ENCODE peak calls at places on chromosomes 4 and X, in seven cellular contexts. K is mesenchymal stem cell, X is IMR-90, G is H9, S is mesendoderm, T is neuronal stem cell, Z is H1. V is an unnamed sample.

GRCh38 chrX:70508296-70508911 is 63.8 kb downstream of the DLG3 start:
- DNase-seq in K (peak; percentile 1), X (peak; percentile 8), G (peak; percentile 33), S (peak; percentile 76), T (no peak), Z (no peak), V (no peak)

GRCh38 chrX:71923516-71923915 is 12.9 kb downstream of the NHSL2 start:
- DNase-seq in K (peak; percentile 25), X (no peak), G (no peak), S (no peak), T (no peak), Z (no peak), V (no peak)

GRCh38 chr4:128957459-128957858 is 135.9 kb downstream of the SCLT1 start:
- DNase-seq in K (no peak), X (no peak), G (no peak), S (no peak), T (no peak), Z (no peak), V (no peak)

GRCh38 chr4:73019462-73020047 is 50.0 kb downstream of the COX18 start:
- DNase-seq in K (peak; percentile 49), X (peak; percentile 47), G (no peak), S (peak; percentile 36), T (peak; percentile 23), Z (no peak), V (peak; percentile 20)

GRCh38 chr4:123618606-123619005 is 222.0 kb downstream of the SPRY1 start:
- DNase-seq in K (no peak), X (no peak), G (no peak), S (no peak), T (no peak), Z (no peak), V (peak; percentile 1)

GRCh38 chr4:53015681-53016080 is 153.6 kb downstream of the RASL11B start:
- DNase-seq in K (peak; percentile 73), X (peak; percentile 81), G (peak; percentile 37), S (peak; percentile 53), T (peak; percentile 48), Z (no peak), V (peak; percentile 60)

GRCh38 chr4:81632581-81633247 is 161.0 kb upstream of the RASGEF1B start:
- DNase-seq in K (no peak), X (no peak), G (no peak), S (no peak), T (no peak), Z (no peak), V (no peak)

GRCh38 chrX:132483523-132483922 is 5.3 kb downstream of the MBNL3 start:
- DNase-seq in K (no peak), X (no peak), G (no peak), S (no peak), T (no peak), Z (no peak), V (no peak)

GRCh38 chr4:177339794-177340374 is 30.2 kb downstream of the NEIL3 start:
- DNase-seq in K (peak; percentile 66), X (peak; percentile 51), G (no peak), S (peak; percentile 36), T (no peak), Z (no peak), V (peak; percentile 36)

GRCh38 chr4:127540497-127541026 is 92.2 kb upstream of the INTU start:
- DNase-seq in K (no peak), X (no peak), G (no peak), S (no peak), T (no peak), Z (no peak), V (no peak)

GRCh38 chrX:23643020-23643419 is 24.3 kb upstream of the PRDX4 start:
- DNase-seq in K (no peak), X (no peak), G (no peak), S (peak; percentile 46), T (no peak), Z (no peak), V (no peak)

GRCh38 chrX:153598541-153599191 is at the start of gene CCNQ:
- DNase-seq in K (peak; percentile 38), X (peak; percentile 10), G (peak; percentile 33), S (peak; percentile 15), T (no peak), Z (peak; percentile 53), V (peak; percentile 63)

GRCh38 chrX:54182194-54182863 is 725 bp downstream of the FAM120C start:
- DNase-seq in K (peak; percentile 43), X (no peak), G (peak; percentile 43), S (peak; percentile 60), T (peak; percentile 8), Z (peak; percentile 53), V (peak; percentile 41)

GRCh38 chr4:170949084-170949483 is 859.3 kb upstream of the AADAT start:
- DNase-seq in K (no peak), X (no peak), G (no peak), S (no peak), T (no peak), Z (no peak), V (no peak)

GRCh38 chr4:108690738-108691137 is 40.3 kb downstream of the OSTC start:
- DNase-seq in K (peak; percentile 54), X (no peak), G (no peak), S (no peak), T (no peak), Z (no peak), V (peak; percentile 47)

GRCh38 chr4:175412161-175412560 is 399.9 kb downstream of the GPM6A start:
- DNase-seq in K (no peak), X (peak; percentile 64), G (no peak), S (no peak), T (no peak), Z (no peak), V (no peak)

GRCh38 chrX:154486052-154486395 is 391 bp downstream of the UBL4A start:
- DNase-seq in K (no peak), X (no peak), G (no peak), S (peak; percentile 6), T (no peak), Z (peak; percentile 53), V (no peak)

GRCh38 chr4:139540637-139541036 is 15.4 kb downstream of the SETD7 start:
- DNase-seq in K (no peak), X (no peak), G (no peak), S (no peak), T (no peak), Z (no peak), V (no peak)

GRCh38 chrX:115030635-115031034 is 13.2 kb upstream of the IL13RA2 start:
- DNase-seq in K (no peak), X (no peak), G (no peak), S (no peak), T (no peak), Z (no peak), V (no peak)

GRCh38 chr4:69718376-69719293 is 41.8 kb downstream of the SULT1B1 start:
- DNase-seq in K (peak; percentile 8), X (peak; percentile 19), G (no peak), S (no peak), T (no peak), Z (no peak), V (no peak)

GRCh38 chrX:4547218-4547836 is 833.9 kb upstream of the PRKX start:
- DNase-seq in K (peak; percentile 32), X (peak; percentile 40), G (peak; percentile 61), S (peak; percentile 44), T (peak; percentile 46), Z (peak; percentile 52), V (peak; percentile 19)

GRCh38 chr4:965766-966134 is 7.6 kb downstream of the DGKQ start:
- DNase-seq in K (no peak), X (no peak), G (no peak), S (no peak), T (no peak), Z (no peak), V (no peak)

GRCh38 chr4:167587361-167587760 is 353.1 kb upstream of the SPOCK3 start:
- DNase-seq in K (no peak), X (no peak), G (no peak), S (no peak), T (no peak), Z (no peak), V (no peak)

GRCh38 chrX:1094934-1095333 is 117.5 kb downstream of the CRLF2 start:
- DNase-seq in K (no peak), X (no peak), G (no peak), S (no peak), T (no peak), Z (no peak), V (no peak)

GRCh38 chr4:145299380-145300076 is 119.1 kb upstream of the OTUD4 start:
- DNase-seq in K (peak; percentile 61), X (peak; percentile 75), G (no peak), S (no peak), T (no peak), Z (no peak), V (no peak)

GRCh38 chrX:133097031-133097430 is at the start of gene USP26:
- DNase-seq in K (no peak), X (no peak), G (no peak), S (no peak), T (no peak), Z (no peak), V (no peak)

GRCh38 chr4:95398217-95398616 is 150.6 kb downstream of the UNC5C start:
- DNase-seq in K (no peak), X (no peak), G (no peak), S (no peak), T (no peak), Z (no peak), V (no peak)

GRCh38 chrX:21756785-21757529 is 959 bp downstream of the SMPX start:
- DNase-seq in K (no peak), X (no peak), G (no peak), S (no peak), T (no peak), Z (no peak), V (no peak)

GRCh38 chrX:21758488-21758887 is 572 bp upstream of the SMPX start:
- DNase-seq in K (no peak), X (no peak), G (no peak), S (no peak), T (no peak), Z (no peak), V (no peak)

GRCh38 chrX:21757960-21758359 is at the start of gene SMPX:
- DNase-seq in K (no peak), X (no peak), G (no peak), S (no peak), T (no peak), Z (no peak), V (no peak)
- H3K27ac ChIP-seq in K (no peak within 1 kb of the TSS), X (no peak within 1 kb of the TSS), G (no peak within 1 kb of the TSS), S (no peak within 1 kb of the TSS), T (no peak within 1 kb of the TSS), Z (no peak within 1 kb of the TSS), V (no peak within 1 kb of the TSS)

DNA sequence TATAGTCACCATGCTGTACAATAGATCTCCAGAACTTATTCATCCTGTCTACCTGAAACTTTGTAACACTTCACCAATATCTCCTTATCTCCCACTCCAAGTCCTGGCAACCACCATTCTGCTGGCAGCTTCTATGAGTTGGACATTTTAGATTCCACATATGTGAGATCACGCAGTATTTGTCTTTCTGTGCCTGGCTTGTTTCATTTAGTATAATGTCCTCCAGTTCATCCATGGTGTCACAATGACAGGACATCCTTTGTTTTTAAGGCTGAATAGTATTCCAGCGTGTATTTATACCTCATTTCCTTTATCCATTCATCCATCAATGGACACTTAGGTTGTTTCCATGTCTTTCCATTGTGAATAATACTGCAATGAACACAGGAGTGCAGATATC is 198.7 kb downstream of the QDPR start:
- DNase-seq in K (no peak), X (no peak), G (no peak), S (no peak), T (no peak), Z (no peak), V (peak; percentile 24)
- H4K8ac ChIP-seq in K (no peak overlapping the region), X (no peak overlapping the region), G (no peak overlapping the region), S (no peak overlapping the region), T (no peak overlapping the region), Z (no peak overlapping the region), V (no peak overlapping the region)

GRCh38 chrX:39832211-39832610 is 265.5 kb downstream of the BCOR start:
- DNase-seq in K (no peak), X (no peak), G (no peak), S (no peak), T (no peak), Z (no peak), V (no peak)
- H3K4me1 ChIP-seq in K (peaks cover 1% of the 10 kb centered on the region), X (no peaks in the 10 kb centered on the region), G (no peaks in the 10 kb centered on the region), S (no peaks in the 10 kb centered on the region), T (peaks cover 7% of the 10 kb centered on the region), Z (no peaks in the 10 kb centered on the region), V (no peaks in the 10 kb centered on the region)

GRCh38 chr4:147788791-147789190 is 56.9 kb downstream of the ARHGAP10 start:
- DNase-seq in K (no peak), X (peak; percentile 24), G (no peak), S (no peak), T (no peak), Z (no peak), V (no peak)
- H3K27ac ChIP-seq in K (peak overlapping the region; percentile 19), X (no peak overlapping the region), G (no peak overlapping the region), S (no peak overlapping the region), T (no peak overlapping the region), Z (no peak overlapping the region), V (no peak overlapping the region)

V was measured in trophoblast cell.